ENCODE peak calls at places on chromosomes 7 and 10, in seven cellular contexts. One of them, this sample, is unnamed.

GRCh38 chr10:99564361-99564760 is 31.6 kb downstream of the NKX2-3 start:
- DNase-seq in HEK293T: no peak
- DNase-seq in Daoy: no peak
- DNase-seq in CD4-positive, alpha-beta memory T cell: no peak
- DNase-seq in hepatocyte: no peak
- DNase-seq in NCI-H1105: no peak
- DNase-seq in dorsolateral prefrontal cortex: no peak
- DNase-seq in this sample: no peak

GRCh38 chr7:31493714-31494181 is 20.1 kb upstream of the ITPRID1 start:
- DNase-seq in CD4-positive, alpha-beta memory T cell: no peak
- DNase-seq in HEK293T: no peak
- DNase-seq in hepatocyte: peak; percentile 72
- DNase-seq in Daoy: peak; percentile 51
- DNase-seq in dorsolateral prefrontal cortex: no peak
- DNase-seq in NCI-H1105: no peak
- DNase-seq in this sample: no peak

GRCh38 chr10:93701903-93702277 is 502 bp downstream of the FRA10AC1 start:
- DNase-seq in NCI-H1105: no peak
- DNase-seq in CD4-positive, alpha-beta memory T cell: no peak
- DNase-seq in dorsolateral prefrontal cortex: no peak
- DNase-seq in HEK293T: peak; percentile 17
- DNase-seq in Daoy: peak; percentile 9
- DNase-seq in hepatocyte: peak; percentile 19
- DNase-seq in this sample: no peak

GRCh38 chr7:24476227-24476626 is 97.0 kb upstream of the PALS2 start:
- DNase-seq in Daoy: no peak
- DNase-seq in HEK293T: no peak
- DNase-seq in CD4-positive, alpha-beta memory T cell: no peak
- DNase-seq in dorsolateral prefrontal cortex: no peak
- DNase-seq in NCI-H1105: no peak
- DNase-seq in hepatocyte: no peak
- DNase-seq in this sample: no peak

GRCh38 chr10:97176226-97176625 is 9.5 kb downstream of the SLIT1 start:
- DNase-seq in dorsolateral prefrontal cortex: no peak
- DNase-seq in NCI-H1105: no peak
- DNase-seq in hepatocyte: no peak
- DNase-seq in CD4-positive, alpha-beta memory T cell: no peak
- DNase-seq in HEK293T: no peak
- DNase-seq in Daoy: no peak
- DNase-seq in this sample: peak; percentile 60

GRCh38 chr10:115857856-115858255 is 415.1 kb downstream of the GFRA1 start:
- DNase-seq in HEK293T: no peak
- DNase-seq in Daoy: no peak
- DNase-seq in dorsolateral prefrontal cortex: no peak
- DNase-seq in CD4-positive, alpha-beta memory T cell: no peak
- DNase-seq in NCI-H1105: no peak
- DNase-seq in hepatocyte: no peak
- DNase-seq in this sample: no peak

GRCh38 chr7:6248581-6248980 is 23.8 kb downstream of the CYTH3 start:
- DNase-seq in hepatocyte: no peak
- DNase-seq in dorsolateral prefrontal cortex: no peak
- DNase-seq in NCI-H1105: no peak
- DNase-seq in CD4-positive, alpha-beta memory T cell: no peak
- DNase-seq in Daoy: peak; percentile 69
- DNase-seq in HEK293T: no peak
- DNase-seq in this sample: no peak

GRCh38 chr7:3897430-3898385 is 596.7 kb downstream of the SDK1 start:
- DNase-seq in hepatocyte: peak; percentile 69
- DNase-seq in dorsolateral prefrontal cortex: no peak
- DNase-seq in CD4-positive, alpha-beta memory T cell: peak; percentile 32
- DNase-seq in HEK293T: peak; percentile 43
- DNase-seq in NCI-H1105: peak; percentile 41
- DNase-seq in Daoy: peak; percentile 57
- DNase-seq in this sample: no peak

GRCh38 chr10:43375401-43376020 is 4.1 kb downstream of the FXYD4 start:
- DNase-seq in hepatocyte: no peak
- DNase-seq in Daoy: no peak
- DNase-seq in HEK293T: no peak
- DNase-seq in NCI-H1105: no peak
- DNase-seq in dorsolateral prefrontal cortex: no peak
- DNase-seq in CD4-positive, alpha-beta memory T cell: no peak
- DNase-seq in this sample: peak; percentile 68

GRCh38 chr7:71210220-71210619 is 78.3 kb downstream of the GALNT17 start:
- DNase-seq in dorsolateral prefrontal cortex: no peak
- DNase-seq in NCI-H1105: no peak
- DNase-seq in HEK293T: no peak
- DNase-seq in CD4-positive, alpha-beta memory T cell: no peak
- DNase-seq in hepatocyte: no peak
- DNase-seq in Daoy: no peak
- DNase-seq in this sample: no peak

GRCh38 chr7:91314591-91315323 is 50.5 kb downstream of the FZD1 start:
- DNase-seq in Daoy: no peak
- DNase-seq in dorsolateral prefrontal cortex: no peak
- DNase-seq in NCI-H1105: no peak
- DNase-seq in CD4-positive, alpha-beta memory T cell: no peak
- DNase-seq in HEK293T: no peak
- DNase-seq in hepatocyte: no peak
- DNase-seq in this sample: no peak

GRCh38 chr7:5666361-5666760 is 115.1 kb downstream of the RNF216 start:
- DNase-seq in NCI-H1105: no peak
- DNase-seq in Daoy: no peak
- DNase-seq in HEK293T: no peak
- DNase-seq in CD4-positive, alpha-beta memory T cell: no peak
- DNase-seq in dorsolateral prefrontal cortex: no peak
- DNase-seq in hepatocyte: no peak
- DNase-seq in this sample: no peak

GRCh38 chr10:26800468-26800867 is 60.3 kb downstream of the ABI1 start:
- DNase-seq in CD4-positive, alpha-beta memory T cell: no peak
- DNase-seq in hepatocyte: no peak
- DNase-seq in HEK293T: no peak
- DNase-seq in dorsolateral prefrontal cortex: no peak
- DNase-seq in NCI-H1105: no peak
- DNase-seq in Daoy: no peak
- DNase-seq in this sample: no peak

GRCh38 chr7:2646680-2647571 is 15.1 kb downstream of the TTYH3 start:
- DNase-seq in NCI-H1105: no peak
- DNase-seq in HEK293T: no peak
- DNase-seq in hepatocyte: no peak
- DNase-seq in Daoy: no peak
- DNase-seq in CD4-positive, alpha-beta memory T cell: no peak
- DNase-seq in dorsolateral prefrontal cortex: no peak
- DNase-seq in this sample: no peak

GRCh38 chr10:20768849-20769248 is 128.3 kb downstream of the NEBL start:
- DNase-seq in dorsolateral prefrontal cortex: no peak
- DNase-seq in CD4-positive, alpha-beta memory T cell: no peak
- DNase-seq in hepatocyte: peak; percentile 23
- DNase-seq in NCI-H1105: no peak
- DNase-seq in HEK293T: no peak
- DNase-seq in Daoy: no peak
- DNase-seq in this sample: no peak

GRCh38 chr10:43026039-43026973 is 50.6 kb upstream of the RET start:
- DNase-seq in NCI-H1105: no peak
- DNase-seq in Daoy: no peak
- DNase-seq in dorsolateral prefrontal cortex: no peak
- DNase-seq in CD4-positive, alpha-beta memory T cell: no peak
- DNase-seq in HEK293T: peak; percentile 6
- DNase-seq in hepatocyte: no peak
- DNase-seq in this sample: no peak

GRCh38 chr10:125687507-125688185 is 4.7 kb upstream of the TEX36 start:
- DNase-seq in HEK293T: no peak
- DNase-seq in hepatocyte: no peak
- DNase-seq in dorsolateral prefrontal cortex: no peak
- DNase-seq in CD4-positive, alpha-beta memory T cell: no peak
- DNase-seq in Daoy: no peak
- DNase-seq in NCI-H1105: no peak
- DNase-seq in this sample: no peak

GRCh38 chr7:98314469-98314868 is 33.0 kb downstream of the BRI3 start:
- DNase-seq in HEK293T: no peak
- DNase-seq in NCI-H1105: no peak
- DNase-seq in dorsolateral prefrontal cortex: no peak
- DNase-seq in CD4-positive, alpha-beta memory T cell: no peak
- DNase-seq in Daoy: no peak
- DNase-seq in hepatocyte: no peak
- DNase-seq in this sample: no peak

GRCh38 chr10:17795088-17795487 is 14.1 kb upstream of the MRC1 start:
- DNase-seq in hepatocyte: no peak
- DNase-seq in NCI-H1105: no peak
- DNase-seq in CD4-positive, alpha-beta memory T cell: no peak
- DNase-seq in dorsolateral prefrontal cortex: no peak
- DNase-seq in Daoy: no peak
- DNase-seq in HEK293T: no peak
- DNase-seq in this sample: no peak